ENCODE peak calls at places on chromosomes 12 and 14, in six cellular contexts. V, E, T, K, O and N are unnamed samples.

GRCh38 chr12:20268121-20268732 is 100.1 kb upstream of the PDE3A start:
- DNase-seq in V (no peak), E (no peak), T (no peak), K (no peak), O (peak), N (no peak)

GRCh38 chr14:104098272-104099095 is 13.0 kb downstream of the ASPG start:
- DNase-seq in V (no peak), E (no peak), T (no peak), K (no peak), O (no peak), N (no peak)

GRCh38 chr14:29755311-29756052 is 172.2 kb downstream of the PRKD1 start:
- DNase-seq in V (no peak), E (no peak), T (no peak), K (no peak), O (no peak), N (no peak)

GRCh38 chr14:87231336-87232026 is 761.5 kb downstream of the GALC start:
- DNase-seq in V (no peak), E (no peak), T (no peak), K (no peak), O (no peak), N (no peak)

GRCh38 chr12:91423336-91424050 is 240.9 kb upstream of the DCN start:
- DNase-seq in V (no peak), E (no peak), T (no peak), K (no peak), O (peak), N (no peak)

GRCh38 chr12:53636641-53637040 is 10.5 kb upstream of the ATF7 start:
- DNase-seq in V (no peak), E (no peak), T (no peak), K (no peak), O (no peak), N (no peak)

GRCh38 chr12:131101006-131101405 is 147.3 kb downstream of the ADGRD1 start:
- DNase-seq in V (no peak), E (no peak), T (no peak), K (no peak), O (no peak), N (peak)

GRCh38 chr14:26233126-26233525 is 364.7 kb downstream of the NOVA1 start:
- DNase-seq in V (no peak), E (no peak), T (no peak), K (no peak), O (no peak), N (no peak)

GRCh38 chr12:1607940-1608782 is 13.8 kb upstream of the FBXL14 start:
- DNase-seq in V (no peak), E (no peak), T (no peak), K (no peak), O (no peak), N (no peak)

GRCh38 chr12:14950421-14950820 is 11.0 kb downstream of the ARHGDIB start:
- DNase-seq in V (no peak), E (no peak), T (peak), K (no peak), O (no peak), N (no peak)

GRCh38 chr12:120199595-120200306 is 1.2 kb downstream of the RPLP0 start:
- DNase-seq in V (no peak), E (no peak), T (no peak), K (no peak), O (no peak), N (no peak)

GRCh38 chr14:92481811-92482559 is 31.6 kb upstream of the RIN3 start:
- DNase-seq in V (no peak), E (no peak), T (no peak), K (no peak), O (no peak), N (no peak)

GRCh38 chr14:23399591-23399990 is 8.5 kb downstream of the MYH6 start:
- DNase-seq in V (no peak), E (no peak), T (no peak), K (no peak), O (no peak), N (no peak)

GRCh38 chr12:28021704-28022103 is 49.2 kb upstream of the PTHLH start:
- DNase-seq in V (no peak), E (no peak), T (no peak), K (no peak), O (no peak), N (no peak)

GRCh38 chr12:18696971-18697602 is 40.7 kb downstream of the PLCZ1 start:
- DNase-seq in V (no peak), E (no peak), T (no peak), K (no peak), O (no peak), N (no peak)

GRCh38 chr14:39491134-39491541 is 58.9 kb upstream of the FBXO33 start:
- DNase-seq in V (no peak), E (no peak), T (peak), K (no peak), O (peak), N (no peak)

GRCh38 chr12:54383041-54383609 is 1.4 kb downstream of the ZNF385A start:
- DNase-seq in V (no peak), E (no peak), T (no peak), K (no peak), O (no peak), N (no peak)

GRCh38 chr14:100790785-100791667 is 34.9 kb upstream of the MEG3 start:
- DNase-seq in V (no peak), E (no peak), T (no peak), K (no peak), O (no peak), N (no peak)

DNA sequence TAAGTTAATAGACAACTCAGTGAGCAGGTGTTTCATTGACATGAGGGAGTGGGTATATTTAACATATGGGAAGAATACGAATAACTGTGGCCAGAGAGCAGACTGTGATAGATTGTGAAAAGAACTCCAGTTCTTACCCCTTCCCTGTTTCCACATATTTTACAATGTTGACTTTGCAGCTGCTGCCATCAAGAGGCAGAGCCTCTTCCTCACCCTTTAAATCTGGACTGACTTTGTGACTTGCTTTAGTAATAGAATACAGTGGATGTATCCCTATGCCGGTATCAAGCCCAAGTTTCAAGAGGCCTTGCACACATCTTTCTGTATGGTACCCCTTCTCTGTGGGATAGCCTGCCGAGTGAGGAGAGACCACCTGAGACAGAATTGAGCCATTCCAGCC is 356.7 kb downstream of the ETNK1 start:
- DNase-seq in V (no peak), E (no peak), T (no peak), K (no peak), O (peak), N (no peak)
- TF ChIP-seq CTCF in V (no peak), E (no peak), T (no peak), K (no peak), O (peak), N (no peak)

DNA sequence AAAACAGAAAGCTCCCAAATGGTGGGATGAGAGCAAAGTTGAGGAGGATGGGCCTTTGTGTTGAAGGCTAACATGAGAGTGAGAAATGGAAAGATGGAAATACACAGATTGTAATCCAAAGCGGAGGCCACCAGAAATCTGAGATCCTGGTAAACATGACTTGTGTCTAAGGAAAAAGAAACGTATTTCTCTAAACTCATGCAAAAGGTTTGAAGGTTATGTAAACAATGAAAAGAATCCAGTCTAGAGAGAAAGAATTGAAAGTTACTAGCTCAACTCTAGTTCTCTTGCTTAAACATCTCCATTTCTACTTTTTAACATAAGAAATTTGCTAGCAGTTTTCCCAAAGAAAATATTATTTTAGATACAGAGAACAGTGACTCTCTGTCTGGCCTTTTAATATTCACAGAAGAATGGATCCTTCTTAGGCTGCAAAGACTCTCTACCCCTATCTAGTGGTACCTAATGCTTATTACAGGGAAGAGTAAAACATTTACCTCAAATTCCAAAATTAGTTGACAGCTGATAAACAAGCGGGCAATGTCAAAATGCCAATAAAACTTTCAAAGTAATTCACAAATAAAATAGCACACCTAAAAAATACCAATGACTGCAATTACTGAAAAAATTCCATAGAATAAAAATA is 75.8 kb upstream of the SOX5 start:
- DNase-seq in V (no peak), E (no peak), T (peak), K (no peak), O (peak), N (no peak)
- TF ChIP-seq CTCF in V (no peak), E (peak), T (peak), K (no peak), O (peak), N (no peak)

GRCh38 chr14:70856851-70857498 is 47.7 kb upstream of the MAP3K9 start:
- DNase-seq in V (no peak), E (no peak), T (no peak), K (no peak), O (no peak), N (no peak)

GRCh38 chr14:70857499-70857895 is 48.2 kb upstream of the MAP3K9 start:
- DNase-seq in V (no peak), E (no peak), T (no peak), K (no peak), O (no peak), N (no peak)

GRCh38 chr14:70855486-70855885 is 46.2 kb upstream of the MAP3K9 start:
- DNase-seq in V (no peak), E (no peak), T (no peak), K (no peak), O (peak), N (no peak)

GRCh38 chr14:70858641-70859040 is 48.6 kb upstream of the PCNX1 start:
- DNase-seq in V (no peak), E (no peak), T (peak), K (no peak), O (peak), N (no peak)
- TF ChIP-seq CTCF in V (no peak), E (peak), T (peak), K (no peak), O (peak), N (no peak)

DNA sequence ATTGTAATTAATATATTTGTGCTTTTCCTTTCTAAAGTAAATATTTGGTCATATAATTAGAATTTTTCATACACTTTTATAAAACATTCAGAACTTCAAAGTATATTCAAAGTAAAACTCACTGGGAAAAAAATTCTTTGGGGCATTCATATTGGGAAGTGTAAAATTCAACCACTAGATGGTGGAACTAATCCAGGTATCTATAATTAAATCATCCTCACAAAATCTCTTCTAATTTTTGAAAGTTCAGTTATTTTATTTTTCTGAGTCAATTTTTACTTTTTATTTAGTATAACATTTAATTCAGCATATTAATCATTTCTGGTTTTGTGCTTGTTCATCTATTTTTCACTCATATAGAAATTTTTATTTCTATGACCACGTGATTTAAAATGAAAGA is 81.0 kb downstream of the NTS start:
- DNase-seq in V (no peak), E (no peak), T (no peak), K (no peak), O (peak), N (no peak)
- TF ChIP-seq CTCF in V (no peak), E (no peak), T (peak), K (no peak), O (no peak), N (no peak)

GRCh38 chr14:61421212-61421923 is 100.0 kb downstream of the PRKCH start:
- DNase-seq in V (no peak), E (no peak), T (no peak), K (no peak), O (no peak), N (no peak)
- TF ChIP-seq CTCF in V (no peak), E (no peak), T (no peak), K (no peak), O (no peak), N (no peak)

DNA sequence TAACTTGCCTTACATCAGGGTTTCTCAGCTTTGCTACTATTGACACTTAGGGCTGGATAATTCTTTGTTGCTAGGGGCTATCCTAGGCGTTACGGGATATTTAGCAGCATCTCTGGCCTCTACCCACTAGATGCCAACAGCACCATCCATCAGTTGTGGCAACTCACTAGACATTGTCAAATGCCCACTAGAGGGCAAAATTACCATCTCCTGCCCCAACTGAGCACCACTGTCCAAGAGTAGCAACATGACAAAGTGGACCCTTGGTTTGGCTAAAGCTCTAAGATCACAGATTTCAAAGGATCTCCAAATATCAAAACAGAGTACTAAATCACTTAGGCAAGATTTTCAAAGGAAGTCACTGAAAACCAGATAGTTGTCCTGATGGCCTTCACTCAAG is 251.7 kb upstream of the TBX3 start:
- DNase-seq in V (no peak), E (no peak), T (no peak), K (no peak), O (peak), N (no peak)
- TF ChIP-seq CTCF in V (no peak), E (peak), T (peak), K (no peak), O (peak), N (no peak)

DNA sequence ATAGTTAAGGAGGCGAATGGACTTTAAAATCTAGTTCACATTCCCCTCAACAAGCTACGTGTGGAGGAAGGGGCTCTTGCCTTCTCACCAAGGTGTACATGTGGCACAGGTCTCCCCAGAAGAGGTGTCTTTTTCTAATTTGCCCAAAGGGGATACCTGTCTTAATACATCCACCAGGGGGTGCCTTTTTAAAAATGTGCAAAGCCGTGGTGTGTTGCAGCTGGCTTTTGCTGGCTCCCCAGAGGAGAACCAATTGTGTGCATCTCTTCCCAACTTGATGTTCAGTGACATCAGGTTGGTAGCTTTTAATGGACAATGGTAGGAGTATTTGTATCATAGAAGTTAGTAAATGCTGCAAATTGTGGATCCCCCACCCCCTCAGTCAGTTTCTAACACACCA is 33.8 kb downstream of the CREBL2 start:
- DNase-seq in V (peak), E (peak), T (peak), K (peak), O (peak), N (no peak)
- TF ChIP-seq CTCF in V (peak), E (peak), T (peak), K (peak), O (peak), N (no peak)

DNA sequence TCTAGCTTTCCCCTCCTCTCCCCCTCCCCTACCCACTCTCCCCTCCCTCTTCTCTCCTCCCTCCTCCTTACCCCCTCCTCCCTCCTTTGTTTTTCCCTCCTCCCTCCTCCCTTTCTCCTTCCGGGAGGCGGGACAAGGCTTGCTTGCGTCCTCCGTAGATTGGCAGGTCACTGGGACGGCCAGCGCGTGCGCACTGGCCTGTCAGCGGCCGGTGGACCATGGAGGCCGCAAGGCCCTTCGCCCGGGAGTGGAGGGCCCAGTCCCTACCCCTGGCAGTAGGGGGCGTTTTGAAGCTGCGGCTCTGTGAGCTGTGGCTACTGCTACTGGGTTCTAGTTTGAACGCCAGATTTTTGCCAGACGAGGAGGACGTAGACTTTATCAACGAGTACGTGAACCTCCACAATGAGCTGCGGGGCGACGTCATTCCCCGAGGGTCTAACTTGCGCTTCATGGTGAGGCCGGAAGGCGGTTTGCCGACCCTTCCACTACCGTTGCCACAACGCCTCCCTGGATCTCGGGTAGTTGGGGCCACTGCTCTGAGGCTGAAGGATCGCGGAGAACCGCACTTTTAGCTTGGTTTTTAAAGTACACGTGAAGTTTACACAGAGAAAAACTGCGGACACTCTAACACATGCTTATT is at the start of gene GLIPR1L2:
- DNase-seq in V (peak), E (peak), T (peak), K (peak), O (peak), N (peak)
- TF ChIP-seq CTCF in V (peak), E (peak), T (peak), K (peak), O (peak), N (peak)

GRCh38 chr12:45490232-45490881 is 239.1 kb upstream of the ARID2 start:
- DNase-seq in V (no peak), E (no peak), T (no peak), K (no peak), O (no peak), N (no peak)
- TF ChIP-seq CTCF in V (no peak), E (no peak), T (no peak), K (no peak), O (no peak), N (no peak)